ENCODE peak calls at places on chromosomes 16 and 17, in seven cellular contexts. S is lower leg skin, F is caudate nucleus, Q is fibroblast of gingiva, W is NCI-H1694, U is mucosa of descending colon, N is T-cell. X is an unnamed sample.

GRCh38 chr17:79986441-79987186 is 49.1 kb downstream of the TBC1D16 start:
- DNase-seq in S (no peak), Q (peak), U (peak), W (no peak), F (no peak), N (no peak), X (peak)

GRCh38 chr17:66540131-66540781 is 237.8 kb downstream of the PRKCA start:
- DNase-seq in U (peak), S (no peak), F (no peak), N (no peak), W (no peak), Q (peak), X (peak)

GRCh38 chr16:72050769-72051464 is 3.4 kb upstream of the HP start:
- DNase-seq in Q (peak), N (no peak), S (no peak), U (no peak), W (no peak), F (no peak), X (no peak)

GRCh38 chr16:3143189-3143588 is 8.4 kb downstream of the ZNF213 start:
- DNase-seq in U (no peak), N (no peak), W (no peak), S (no peak), F (no peak), Q (no peak), X (no peak)

GRCh38 chr17:54968954-54969400 is 412 bp downstream of the STXBP4 start:
- DNase-seq in W (no peak), Q (peak), U (no peak), F (no peak), S (no peak), N (no peak), X (no peak)

GRCh38 chr17:20012137-20012536 is 3.0 kb downstream of the SPECC1 start:
- DNase-seq in N (no peak), F (no peak), W (no peak), U (no peak), S (no peak), Q (no peak), X (no peak)

GRCh38 chr16:19853132-19853972 is 31.3 kb downstream of the GPRC5B start:
- DNase-seq in U (no peak), N (no peak), Q (no peak), W (no peak), F (no peak), S (no peak), X (no peak)

GRCh38 chr17:32854177-32854576 is 22.7 kb downstream of the MYO1D start:
- DNase-seq in Q (no peak), N (no peak), W (no peak), F (no peak), S (no peak), U (no peak), X (no peak)

GRCh38 chr17:71402661-71403141 is 718.1 kb upstream of the SOX9 start:
- DNase-seq in F (no peak), N (no peak), Q (no peak), W (no peak), S (peak), U (no peak), X (no peak)

GRCh38 chr16:86022381-86022960 is 123.5 kb downstream of the IRF8 start:
- DNase-seq in S (no peak), Q (no peak), F (no peak), W (no peak), N (no peak), U (no peak), X (no peak)

GRCh38 chr17:57649731-57650484 is 95.2 kb downstream of the CCDC182 start:
- DNase-seq in U (no peak), Q (no peak), S (no peak), F (no peak), N (no peak), W (no peak), X (no peak)

GRCh38 chr17:62819511-62820221 is 11.6 kb upstream of the MARCHF10 start:
- DNase-seq in S (peak), W (peak), Q (peak), F (no peak), N (no peak), U (no peak), X (peak)

GRCh38 chr17:80789356-80789902 is 202.2 kb upstream of the CHMP6 start:
- DNase-seq in F (no peak), Q (peak), S (peak), N (no peak), W (no peak), U (no peak), X (peak)

GRCh38 chr16:81611721-81612120 is 167.1 kb downstream of the CMIP start:
- DNase-seq in S (no peak), N (no peak), U (no peak), Q (no peak), F (no peak), W (no peak), X (no peak)

GRCh38 chr17:67441052-67441738 is 64.1 kb downstream of the PITPNC1 start:
- DNase-seq in S (peak), W (no peak), U (no peak), Q (peak), F (no peak), N (peak), X (no peak)

GRCh38 chr17:13575922-13576419 is 25.8 kb downstream of the HS3ST3A1 start:
- DNase-seq in W (no peak), F (no peak), Q (no peak), S (no peak), U (no peak), N (no peak), X (no peak)

GRCh38 chr16:9969580-9969979 is 212.6 kb downstream of the GRIN2A start:
- DNase-seq in S (no peak), N (no peak), Q (no peak), U (no peak), F (no peak), W (no peak), X (no peak)

GRCh38 chr17:60168654-60169053 is 18.9 kb downstream of the CA4 start:
- DNase-seq in U (no peak), S (no peak), N (no peak), Q (no peak), F (no peak), W (no peak), X (no peak)

GRCh38 chr16:1363501-1364041 is 11.8 kb downstream of the GNPTG start:
- DNase-seq in S (no peak), N (peak), F (peak), Q (peak), W (peak), U (peak), X (no peak)

GRCh38 chr17:20156196-20157077 is 147.3 kb downstream of the SPECC1 start:
- DNase-seq in U (no peak), W (no peak), S (no peak), F (no peak), Q (no peak), N (no peak), X (no peak)

GRCh38 chr16:13012591-13012990 is 111.2 kb downstream of the SHISA9 start:
- DNase-seq in U (no peak), Q (no peak), N (no peak), F (no peak), S (no peak), W (no peak), X (no peak)

GRCh38 chr16:14354561-14355351 is 275.3 kb downstream of the PARN start:
- DNase-seq in S (no peak), U (no peak), N (no peak), F (no peak), Q (peak), W (peak), X (no peak)

GRCh38 chr16:55575621-55576020 is 9.1 kb downstream of the CAPNS2 start:
- DNase-seq in F (no peak), Q (no peak), N (no peak), U (no peak), S (no peak), W (no peak), X (no peak)

GRCh38 chr17:76641501-76641900 is 2.1 kb downstream of the ST6GALNAC1 start:
- DNase-seq in Q (no peak), F (no peak), W (no peak), S (no peak), U (no peak), N (no peak), X (no peak)

GRCh38 chr16:48277158-48277557 is 29.8 kb upstream of the ABCC11 start:
- DNase-seq in S (peak), F (peak), N (no peak), W (no peak), Q (no peak), U (peak), X (no peak)

GRCh38 chr17:46857600-46857999 is 6.2 kb downstream of the WNT9B start:
- DNase-seq in W (no peak), F (no peak), S (no peak), Q (no peak), N (no peak), U (no peak), X (no peak)

GRCh38 chr17:40516581-40517285 is 15.3 kb upstream of the TNS4 start:
- DNase-seq in S (no peak), U (no peak), Q (no peak), N (peak), F (no peak), W (no peak), X (no peak)

GRCh38 chr17:77222356-77222755 is 81.6 kb downstream of the SEC14L1 start:
- DNase-seq in F (no peak), Q (no peak), S (no peak), W (no peak), N (no peak), U (no peak), X (no peak)

GRCh38 chr17:77530591-77530990 is 389.8 kb downstream of the SEC14L1 start:
- DNase-seq in Q (no peak), W (no peak), F (no peak), N (no peak), U (no peak), S (no peak), X (no peak)

GRCh38 chr17:43401293-43401692 is 2.5 kb downstream of the ARL4D start:
- DNase-seq in N (no peak), F (no peak), S (no peak), Q (peak), U (no peak), W (no peak), X (no peak)